ENCODE peak calls at places on chromosomes 4 and X, in five cellular contexts. T is ascending aorta, A is testis, P is upper lobe of right lung, Y is mammary epithelial cell. H is an unnamed sample.
A peak's percentile ranks its signal among the peaks of the same experiment; 100 is the strongest.

GRCh38 chr4:38563703-38564490 is 100.1 kb upstream of the KLF3 start:
- DNase-seq in T (no peak), A (no peak), P (no peak), Y (no peak), H (no peak)

GRCh38 chrX:1649623-1650022 is 34.8 kb downstream of the ASMT start:
- DNase-seq in T (no peak), A (no peak), P (no peak), Y (no peak), H (no peak)

GRCh38 chr4:145734576-145735329 is 54.8 kb downstream of the C4orf51 start:
- DNase-seq in T (peak; percentile 98), A (no peak), P (peak; percentile 66), Y (peak; percentile 99), H (peak; percentile 38)

GRCh38 chr4:111334356-111334755 is 711.5 kb upstream of the PITX2 start:
- DNase-seq in T (no peak), A (no peak), P (no peak), Y (no peak), H (no peak)

GRCh38 chrX:72569786-72570185 is 2.9 kb downstream of the HDAC8 start:
- DNase-seq in T (no peak), A (no peak), P (no peak), Y (peak; percentile 67), H (no peak)

GRCh38 chr4:75696036-75696435 is 22.8 kb upstream of the G3BP2 start:
- DNase-seq in T (no peak), A (no peak), P (no peak), Y (no peak), H (no peak)

GRCh38 chr4:177574446-177574845 is 132.2 kb upstream of the AGA start:
- DNase-seq in T (no peak), A (no peak), P (no peak), Y (no peak), H (no peak)

GRCh38 chr4:10983885-10984284 is 299.3 kb upstream of the CLNK start:
- DNase-seq in T (no peak), A (no peak), P (no peak), Y (no peak), H (no peak)

GRCh38 chr4:76993787-76994641 is 44.5 kb downstream of the SEPTIN11 start:
- DNase-seq in T (no peak), A (no peak), P (no peak), Y (no peak), H (no peak)

GRCh38 chr4:118941149-118941548 is 52.5 kb downstream of the SYNPO2 start:
- DNase-seq in T (peak; percentile 76), A (peak; percentile 40), P (no peak), Y (no peak), H (peak; percentile 24)

GRCh38 chrX:9163153-9163790 is 129.3 kb upstream of the FAM9B start:
- DNase-seq in T (no peak), A (no peak), P (no peak), Y (no peak), H (no peak)

GRCh38 chrX:18938710-18939109 is 45.2 kb downstream of the PHKA2 start:
- DNase-seq in T (no peak), A (no peak), P (no peak), Y (no peak), H (no peak)

GRCh38 chr4:124931050-124931449 is 218.5 kb upstream of the ANKRD50 start:
- DNase-seq in T (no peak), A (no peak), P (no peak), Y (no peak), H (no peak)

GRCh38 chrX:21952624-21953023 is 12.1 kb downstream of the SMS start:
- DNase-seq in T (no peak), A (no peak), P (no peak), Y (no peak), H (no peak)

GRCh38 chrX:27575565-27575964 is 14.6 kb upstream of the DCAF8L2 start:
- DNase-seq in T (no peak), A (no peak), P (no peak), Y (peak; percentile 49), H (no peak)

GRCh38 chr4:109067509-109068205 is 234.8 kb downstream of the COL25A1 start:
- DNase-seq in T (no peak), A (peak; percentile 22), P (no peak), Y (no peak), H (peak; percentile 16)

GRCh38 chr4:24163314-24163713 is 273.5 kb upstream of the PPARGC1A start:
- DNase-seq in T (no peak), A (no peak), P (no peak), Y (no peak), H (no peak)

GRCh38 chr4:127421418-127421817 is 211.3 kb upstream of the INTU start:
- DNase-seq in T (no peak), A (no peak), P (no peak), Y (no peak), H (no peak)

GRCh38 chr4:139672215-139672614 is 6.6 kb downstream of the MGST2 start:
- DNase-seq in T (no peak), A (no peak), P (no peak), Y (no peak), H (no peak)

GRCh38 chr4:82216231-82216630 is 157.6 kb downstream of the HNRNPD start:
- DNase-seq in T (no peak), A (no peak), P (no peak), Y (no peak), H (no peak)

GRCh38 chr4:134201216-134202098 is at the start of gene PABPC4L:
- DNase-seq in T (peak; percentile 77), A (peak; percentile 32), P (peak; percentile 68), Y (no peak), H (no peak)

GRCh38 chrX:20547649-20548051 is 280.9 kb upstream of the RPS6KA3 start:
- DNase-seq in T (peak; percentile 83), A (no peak), P (no peak), Y (peak; percentile 24), H (no peak)

GRCh38 chr4:150310159-150310895 is 232.1 kb downstream of the DCLK2 start:
- DNase-seq in T (no peak), A (no peak), P (no peak), Y (peak; percentile 23), H (no peak)

GRCh38 chrX:53288173-53288572 is 6.8 kb upstream of the IQSEC2 start:
- DNase-seq in T (peak; percentile 67), A (no peak), P (no peak), Y (no peak), H (no peak)

GRCh38 chr4:80173387-80173786 is 23.9 kb upstream of the PRDM8 start:
- DNase-seq in T (no peak), A (no peak), P (no peak), Y (peak; percentile 87), H (no peak)

DNA sequence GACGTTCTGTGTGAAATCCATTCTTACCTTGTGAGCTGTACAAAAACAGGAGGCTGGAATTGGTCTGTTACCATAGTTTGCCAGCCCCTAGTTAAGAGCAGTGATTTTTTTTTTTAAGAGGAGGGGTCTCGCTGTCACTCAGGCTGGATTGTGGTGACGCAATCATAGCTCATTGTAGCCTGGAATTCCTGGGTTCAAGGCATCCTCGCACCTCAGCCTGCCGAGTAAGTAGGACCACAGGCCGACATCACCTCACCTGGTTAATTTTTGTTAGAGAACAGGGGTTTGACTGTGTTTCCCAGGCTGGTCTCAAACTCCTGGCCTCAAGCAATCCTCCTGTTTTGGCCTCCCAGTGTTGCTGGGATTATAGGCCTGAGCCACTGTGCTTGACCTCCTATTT is 7.5 kb downstream of the USP9X start:
- DNase-seq in T (no peak), A (no peak), P (no peak), Y (no peak), H (no peak)
- H3K4me1 ChIP-seq in T (peaks cover 22% of the 10 kb centered on the region), A (no peaks in the 10 kb centered on the region), P (peaks cover 31% of the 10 kb centered on the region), Y (peaks cover 4% of the 10 kb centered on the region), H (no peaks in the 10 kb centered on the region)

DNA sequence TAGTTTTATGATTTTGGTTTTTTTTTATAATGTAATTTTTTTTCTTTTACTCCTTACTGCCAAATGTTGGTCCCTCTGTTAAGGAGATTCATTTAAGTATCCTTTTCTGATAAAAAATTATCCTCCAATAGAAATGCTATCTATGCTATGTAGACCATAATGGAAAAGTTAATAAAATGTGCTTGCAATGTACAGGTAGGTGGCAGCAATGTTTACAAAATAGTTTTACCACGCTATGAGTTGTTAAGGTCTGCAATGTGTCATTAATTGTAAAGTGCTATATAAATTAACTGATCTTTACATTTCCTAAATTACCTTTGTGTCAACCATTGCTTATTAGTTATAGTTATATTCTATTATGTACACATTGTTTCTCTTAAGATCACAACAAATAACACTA is 3.8 kb upstream of the CENPC start:
- DNase-seq in T (no peak), A (no peak), P (no peak), Y (peak; percentile 35), H (no peak)
- TF ChIP-seq CTCF in T (no peak), A (no peak), P (peak; percentile 13), Y (peak; percentile 52), H (no peak)

GRCh38 chr4:184959786-184960185 is 58.5 kb upstream of the HELT start:
- DNase-seq in T (peak; percentile 50), A (no peak), P (no peak), Y (no peak), H (no peak)

GRCh38 chr4:184959309-184959708 is 59.0 kb upstream of the HELT start:
- DNase-seq in T (peak; percentile 52), A (no peak), P (no peak), Y (no peak), H (no peak)

GRCh38 chr4:184958839-184959238 is 59.5 kb upstream of the HELT start:
- DNase-seq in T (no peak), A (no peak), P (no peak), Y (no peak), H (no peak)

GRCh38 chr4:184957451-184958115 is 60.7 kb upstream of the HELT start:
- DNase-seq in T (no peak), A (no peak), P (no peak), Y (no peak), H (no peak)

DNA sequence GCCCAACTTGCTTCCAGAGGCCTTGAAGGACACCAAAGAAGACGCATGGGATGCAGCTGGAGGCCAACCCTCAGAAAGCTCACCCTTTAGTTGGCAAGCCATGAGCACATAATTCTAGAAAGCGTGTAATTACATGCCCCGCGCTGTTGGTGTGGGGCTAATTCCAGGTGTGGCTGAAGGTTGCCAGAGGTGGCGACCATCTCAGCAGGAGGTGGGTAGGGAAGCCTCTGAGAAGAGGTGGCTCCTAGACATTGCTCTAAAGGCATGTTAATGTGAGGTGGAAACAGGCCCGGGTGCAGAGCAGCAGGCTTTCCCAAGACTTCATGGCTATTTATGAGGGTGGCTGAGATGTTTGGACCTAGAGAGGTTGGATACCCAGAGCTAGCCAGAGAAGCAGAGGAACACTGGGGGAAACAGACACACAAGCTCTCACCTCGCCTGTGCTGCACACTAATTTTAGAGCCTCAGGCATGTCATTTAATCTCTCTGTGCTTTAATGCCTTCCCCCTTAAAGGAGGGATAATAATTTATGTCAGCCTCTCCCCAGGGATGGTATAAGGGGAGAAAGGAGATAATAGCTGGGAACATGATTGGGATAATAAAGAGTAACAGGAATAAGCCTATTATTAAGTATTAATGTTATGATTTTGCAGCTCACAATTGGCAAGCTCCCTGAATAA is 60.0 kb upstream of the HELT start:
- DNase-seq in T (no peak), A (no peak), P (no peak), Y (no peak), H (no peak)
- H3K4me1 ChIP-seq in T (peaks cover 11% of the 10 kb centered on the region), A (no peaks in the 10 kb centered on the region), P (no peaks in the 10 kb centered on the region), Y (peaks cover 9% of the 10 kb centered on the region), H (no peaks in the 10 kb centered on the region)

GRCh38 chr4:156971623-156972369 is at the start of gene PDGFC:
- DNase-seq in T (peak; percentile 90), A (peak; percentile 79), P (peak; percentile 95), Y (peak; percentile 54), H (peak; percentile 48)
- TF ChIP-seq CTCF in T (peak; percentile 55), A (peak; percentile 26), P (peak; percentile 38), Y (peak; percentile 45), H (peak; percentile 61)

H was measured in tibial nerve.